ENCODE peak calls at places on chromosomes 2 and 18, in four cellular contexts. G is H1, T is GM12878, B is K562. N is an unnamed sample.

GRCh38 chr18:55251186-55251995 is 292.1 kb upstream of the CCDC68 start:
- DNase-seq in B (no peak), G (no peak), T (no peak), N (no peak)

GRCh38 chr2:227280895-227281294 is 44.2 kb upstream of the MFF start:
- DNase-seq in G (no peak), B (no peak), T (no peak), N (no peak)

GRCh38 chr18:37332764-37333420 is 232.7 kb downstream of the CELF4 start:
- DNase-seq in G (no peak), B (no peak), T (no peak), N (no peak)

GRCh38 chr2:222208010-222208690 is 90.6 kb downstream of the PAX3 start:
- DNase-seq in B (no peak), T (no peak), G (no peak), N (no peak)

GRCh38 chr2:70720124-70720523 is 47.9 kb downstream of the ADD2 start:
- DNase-seq in G (no peak), T (no peak), B (no peak), N (no peak)

GRCh38 chr2:120470717-120471060 is 124.8 kb downstream of the INHBB start:
- DNase-seq in T (no peak), B (no peak), G (no peak), N (no peak)

GRCh38 chr2:28620371-28620793 is 124.5 kb downstream of the PLB1 start:
- DNase-seq in G (no peak), B (no peak), T (no peak), N (no peak)

GRCh38 chr18:28768791-28769768 is 592.1 kb upstream of the CDH2 start:
- DNase-seq in T (no peak), G (no peak), B (no peak), N (no peak)

GRCh38 chr2:29010946-29011649 is 30.0 kb downstream of the TOGARAM2 start:
- DNase-seq in G (no peak), B (no peak), T (no peak), N (no peak)

GRCh38 chr18:74525741-74526140 is 8.6 kb upstream of the CNDP1 start:
- DNase-seq in B (no peak), T (no peak), G (no peak), N (no peak)

GRCh38 chr2:105610444-105611327 is 134.0 kb upstream of the NCK2 start:
- DNase-seq in G (no peak), T (no peak), B (no peak), N (peak; percentile 60)

GRCh38 chr2:17594533-17595391 is 54.3 kb downstream of the VSNL1 start:
- DNase-seq in T (no peak), B (no peak), G (no peak), N (peak; percentile 29)

GRCh38 chr2:70516596-70516995 is 37.0 kb downstream of the TGFA start:
- DNase-seq in T (peak; percentile 24), G (no peak), B (no peak), N (no peak)

GRCh38 chr2:101473911-101474751 is 781 bp downstream of the RFX8 start:
- DNase-seq in T (no peak), G (no peak), B (no peak), N (no peak)

GRCh38 chr2:188297983-188298382 is 6.3 kb downstream of the GULP1 start:
- DNase-seq in B (no peak), T (no peak), G (no peak), N (no peak)

GRCh38 chr2:71548589-71549485 is 95.5 kb downstream of the DYSF start:
- DNase-seq in T (no peak), B (peak; percentile 85), G (peak; percentile 39), N (peak; percentile 62)

GRCh38 chr2:132677661-132678060 is 7.7 kb upstream of the LYPD1 start:
- DNase-seq in G (no peak), T (no peak), B (no peak), N (no peak)

GRCh38 chr2:105143467-105144127 is 97.9 kb upstream of the GPR45 start:
- DNase-seq in B (peak; percentile 47), T (no peak), G (no peak), N (no peak)

GRCh38 chr2:127197475-127198385 is 22.4 kb downstream of the CYP27C1 start:
- DNase-seq in G (no peak), B (peak; percentile 64), T (peak; percentile 9), N (peak; percentile 71)

GRCh38 chr2:88656690-88657089 is 29.4 kb upstream of the EIF2AK3 start:
- DNase-seq in B (no peak), T (no peak), G (no peak), N (no peak)

DNA sequence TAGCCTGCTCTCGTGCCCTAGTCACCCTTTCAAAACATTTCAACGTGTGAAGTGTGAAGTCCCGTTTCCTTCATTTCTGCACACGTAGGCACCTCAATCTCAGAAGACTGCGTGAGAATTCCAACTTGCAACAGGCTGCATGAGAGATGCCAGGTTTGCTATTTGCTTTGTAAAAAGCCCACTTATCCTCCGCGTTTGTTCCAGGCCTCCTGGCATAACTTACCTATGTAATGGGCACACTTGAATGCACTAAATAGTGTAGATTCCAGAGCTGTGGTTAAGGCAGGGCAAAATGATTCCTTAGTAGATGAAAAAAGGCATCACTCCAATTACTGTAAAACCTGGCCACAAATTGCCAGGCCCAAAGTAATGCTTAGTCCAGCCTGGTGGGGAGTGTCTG is 179.6 kb downstream of the INO80D start:
- DNase-seq in T (no peak), G (no peak), B (no peak), N (no peak)
- TF ChIP-seq CHD2 in T (no peak), G (no peak), B (no peak), N (no peak)

GRCh38 chr18:79702906-79703305 is 23.3 kb downstream of the CTDP1 start:
- DNase-seq in B (no peak), G (no peak), T (no peak), N (no peak)
- TF ChIP-seq ZNF274 in B (no peak), G (no peak), T (no peak), N (no peak)

GRCh38 chr18:73153271-73153670 is 285.5 kb upstream of the NETO1 start:
- DNase-seq in T (no peak), G (no peak), B (no peak), N (no peak)

GRCh38 chr18:73156117-73156516 is 288.3 kb upstream of the NETO1 start:
- DNase-seq in B (no peak), T (no peak), G (no peak), N (no peak)

GRCh38 chr18:73147591-73147990 is 279.8 kb upstream of the NETO1 start:
- DNase-seq in B (no peak), G (no peak), T (no peak), N (no peak)

GRCh38 chr18:73150199-73150598 is 282.4 kb upstream of the NETO1 start:
- DNase-seq in T (no peak), G (no peak), B (no peak), N (no peak)

DNA sequence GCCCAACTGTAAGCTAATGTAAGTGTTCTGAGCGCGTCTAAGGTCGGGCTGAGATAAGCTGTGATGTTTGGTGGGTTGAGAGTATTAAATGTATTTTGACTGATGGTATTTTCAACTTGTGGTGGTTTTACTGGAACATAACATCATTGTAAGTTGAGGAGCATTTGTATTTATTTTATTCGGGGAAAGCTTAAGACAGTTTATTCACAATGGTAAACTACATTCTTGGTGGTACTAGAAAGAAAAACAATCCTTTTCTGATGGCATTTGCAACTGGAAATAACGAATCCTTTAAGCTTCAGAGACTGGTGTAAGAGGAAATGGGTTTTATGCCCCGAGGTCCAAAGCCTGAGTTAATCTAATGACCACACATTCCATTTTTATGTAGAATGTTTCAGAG is 283.3 kb upstream of the NETO1 start:
- DNase-seq in G (no peak), B (no peak), T (no peak), N (no peak)
- TF ChIP-seq CHD2 in G (no peak), B (no peak), T (no peak), N (no peak)

GRCh38 chr2:99771691-99772333 is 282.0 kb upstream of the REV1 start:
- DNase-seq in B (peak; percentile 62), T (no peak), G (no peak), N (no peak)
- TF ChIP-seq ZNF274 in B (no peak), T (no peak), G (no peak), N (no peak)